ENCODE peak calls at places on chromosomes 5 and 9, in seven cellular contexts. B, V, P, D, G, M and T are unnamed samples.

GRCh38 chr9:36924071-36924470 is 110.0 kb downstream of the PAX5 start:
- DNase-seq in P (no peak), M (no peak), G (peak), V (peak), B (no peak), D (no peak), T (peak)

GRCh38 chr9:120386390-120387131 is 193.4 kb downstream of the CDK5RAP2 start:
- DNase-seq in P (no peak), G (no peak), M (no peak), D (no peak), B (no peak), V (peak), T (no peak)

GRCh38 chr5:82255844-82256243 is 22.3 kb downstream of the RPS23 start:
- DNase-seq in V (no peak), P (no peak), B (no peak), G (no peak), M (no peak), D (no peak), T (no peak)

GRCh38 chr9:137311171-137311970 is 9.3 kb upstream of the NRARP start:
- DNase-seq in G (peak), P (no peak), D (peak), V (no peak), M (peak), B (peak), T (no peak)

GRCh38 chr5:96433066-96433447 is at the start of gene PCSK1:
- DNase-seq in M (no peak), G (no peak), P (no peak), B (no peak), D (no peak), V (no peak), T (no peak)

GRCh38 chr5:125411163-125412050 is 665.0 kb upstream of the ZNF608 start:
- DNase-seq in M (peak), V (peak), D (no peak), P (no peak), G (peak), B (no peak), T (no peak)

GRCh38 chr9:93305497-93306020 is 121.6 kb downstream of the WNK2 start:
- DNase-seq in D (no peak), V (no peak), B (no peak), G (no peak), M (peak), P (no peak), T (no peak)

GRCh38 chr9:135165756-135166519 is 78.5 kb downstream of the OLFM1 start:
- DNase-seq in B (no peak), V (no peak), D (no peak), P (no peak), M (no peak), G (no peak), T (no peak)

GRCh38 chr5:72455477-72455876 is 51.7 kb downstream of the ZNF366 start:
- DNase-seq in B (no peak), M (no peak), V (no peak), G (no peak), P (no peak), D (no peak), T (no peak)

GRCh38 chr9:112380102-112380581 is at the start of gene HSDL2:
- DNase-seq in P (no peak), V (peak), G (peak), B (no peak), D (no peak), M (peak), T (no peak)

GRCh38 chr9:112380771-112381181 is 868 bp downstream of the HSDL2 start:
- DNase-seq in M (no peak), B (no peak), V (peak), P (peak), G (peak), D (no peak), T (no peak)

GRCh38 chr9:112382501-112383364 is 2.8 kb downstream of the HSDL2 start:
- DNase-seq in G (no peak), V (peak), M (no peak), B (no peak), D (no peak), P (no peak), T (no peak)

GRCh38 chr9:112384219-112384618 is 4.3 kb downstream of the HSDL2 start:
- DNase-seq in B (no peak), G (no peak), P (no peak), M (no peak), V (no peak), D (no peak), T (no peak)

DNA sequence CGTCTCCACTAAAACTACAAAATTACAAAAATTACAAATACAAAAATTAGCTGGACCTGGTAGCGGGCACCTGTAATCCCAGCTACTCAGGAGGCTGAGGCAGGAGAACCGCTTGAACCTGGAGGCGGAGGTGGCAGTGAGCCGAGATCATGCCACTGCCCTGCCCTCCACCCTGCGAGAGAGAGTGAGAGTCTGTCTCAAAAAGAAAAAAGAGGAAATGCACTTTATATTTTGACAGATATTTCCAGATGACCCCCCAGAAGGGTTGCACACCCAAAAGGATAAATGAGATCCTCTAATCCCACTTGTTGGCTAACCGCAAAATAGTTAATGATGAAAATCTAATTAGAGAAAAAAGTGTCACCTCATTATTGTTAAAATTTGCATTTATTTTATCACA is 2.2 kb downstream of the HSDL2 start:
- DNase-seq in G (no peak), B (no peak), P (no peak), D (no peak), V (no peak), M (no peak), T (no peak)
- H3K4me3 ChIP-seq in G (no peak), B (no peak), P (no peak), D (no peak), V (no peak), M (no peak), T (no peak)

DNA sequence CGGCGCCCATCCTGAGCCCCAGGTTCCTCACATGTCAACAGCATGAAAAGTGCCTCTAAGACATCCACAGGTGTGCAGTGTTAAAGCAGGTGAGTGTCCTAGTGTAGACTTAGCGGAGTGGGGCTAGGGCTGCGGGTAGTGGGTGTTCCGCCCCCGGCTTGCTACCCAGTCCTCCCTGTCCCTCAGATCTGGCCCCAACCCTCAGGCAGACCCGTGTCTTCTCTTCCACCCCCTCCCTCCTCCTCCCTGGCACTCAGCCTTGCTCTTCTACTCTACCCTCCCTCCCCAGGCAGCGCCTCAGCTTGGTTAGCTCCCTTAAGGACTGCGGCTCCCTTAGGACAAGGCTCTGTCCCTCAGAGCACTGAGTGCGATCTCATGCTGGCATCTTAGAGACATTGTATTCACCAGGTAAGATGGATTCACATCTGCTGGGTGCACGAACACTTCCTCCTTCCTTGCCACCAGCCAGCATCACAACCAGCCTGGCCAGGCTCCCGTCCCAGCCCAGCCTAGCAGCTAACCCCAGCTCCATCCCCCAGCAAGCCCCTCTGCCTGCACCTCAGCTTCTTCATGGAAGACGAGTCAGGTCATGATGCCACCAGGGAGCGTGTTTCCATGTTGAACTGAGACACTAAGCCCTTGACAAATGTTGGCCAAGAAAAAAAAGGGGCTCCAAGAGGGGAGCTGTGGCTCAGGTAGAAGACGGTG is 46.8 kb downstream of the NSUN2 start:
- DNase-seq in V (no peak), G (no peak), D (no peak), M (no peak), P (no peak), B (no peak), T (no peak)
- H3K4me3 ChIP-seq in V (no peak), G (no peak), D (no peak), M (no peak), P (no peak), B (no peak), T (no peak)

GRCh38 chr5:36724429-36725332 is 118.3 kb downstream of the SLC1A3 start:
- DNase-seq in B (peak), M (peak), D (peak), G (no peak), V (no peak), P (peak), T (no peak)
- H3K4me3 ChIP-seq in B (no peak), M (no peak), D (peak), G (no peak), V (no peak), P (peak), T (no peak)

GRCh38 chr5:130166839-130167490 is 262.7 kb downstream of the CHSY3 start:
- DNase-seq in V (no peak), M (no peak), P (no peak), D (no peak), B (no peak), G (no peak), T (no peak)
- H3K4me3 ChIP-seq in V (no peak), M (no peak), P (no peak), D (no peak), B (no peak), G (no peak), T (no peak)

GRCh38 chr5:670396-671270 is 22.5 kb downstream of the TPPP start:
- DNase-seq in D (no peak), V (no peak), M (peak), G (no peak), P (no peak), B (no peak), T (no peak)

GRCh38 chr5:671459-672328 is 21.5 kb downstream of the TPPP start:
- DNase-seq in V (peak), M (peak), B (peak), P (peak), G (peak), D (peak), T (no peak)

GRCh38 chr5:673140-673836 is 19.9 kb downstream of the TPPP start:
- DNase-seq in V (no peak), D (no peak), B (no peak), M (peak), P (no peak), G (no peak), T (no peak)

GRCh38 chr5:673837-674629 is 19.1 kb downstream of the TPPP start:
- DNase-seq in B (no peak), P (no peak), G (no peak), V (no peak), M (peak), D (no peak), T (no peak)

GRCh38 chr5:672329-673139 is 20.6 kb downstream of the TPPP start:
- DNase-seq in B (peak), D (peak), P (peak), G (peak), M (peak), V (peak), T (peak)
- H3K4me3 ChIP-seq in B (no peak), D (no peak), P (no peak), G (no peak), M (no peak), V (peak), T (no peak)

GRCh38 chr9:94443039-94443722 is 111.7 kb upstream of the PCAT7 start:
- DNase-seq in P (no peak), G (peak), B (no peak), V (no peak), M (no peak), D (no peak), T (no peak)

GRCh38 chr9:94441796-94442195 is 113.1 kb upstream of the PCAT7 start:
- DNase-seq in V (no peak), G (peak), B (no peak), D (no peak), M (no peak), P (no peak), T (no peak)

GRCh38 chr9:94449486-94449885 is 105.4 kb upstream of the PCAT7 start:
- DNase-seq in V (no peak), D (no peak), G (no peak), M (no peak), B (no peak), P (no peak), T (no peak)

GRCh38 chr9:94445846-94446245 is 109.0 kb upstream of the PCAT7 start:
- DNase-seq in D (no peak), B (no peak), G (no peak), M (no peak), V (no peak), P (no peak), T (no peak)
- H3K4me3 ChIP-seq in D (no peak), B (no peak), G (no peak), M (no peak), V (no peak), P (no peak), T (no peak)

GRCh38 chr5:163440954-163441353 is 3.6 kb downstream of the CCNG1 start:
- DNase-seq in G (no peak), D (no peak), B (no peak), V (no peak), M (no peak), P (no peak), T (no peak)
- H3K4me3 ChIP-seq in G (no peak), D (no peak), B (no peak), V (no peak), M (no peak), P (no peak), T (no peak)

GRCh38 chr5:34926318-34926888 is 3.0 kb upstream of the DNAJC21 start:
- DNase-seq in B (no peak), M (no peak), P (no peak), V (no peak), G (no peak), D (no peak), T (no peak)

GRCh38 chr5:34929150-34929719 is at the start of gene DNAJC21:
- DNase-seq in P (peak), M (peak), B (peak), V (peak), G (peak), D (peak), T (peak)

GRCh38 chr5:34929720-34930526 is 564 bp downstream of the DNAJC21 start:
- DNase-seq in D (peak), V (peak), G (peak), M (peak), P (peak), B (peak), T (no peak)

GRCh38 chr5:34927785-34928184 is 1.6 kb upstream of the DNAJC21 start:
- DNase-seq in G (no peak), P (no peak), M (no peak), B (no peak), D (no peak), V (no peak), T (no peak)

DNA sequence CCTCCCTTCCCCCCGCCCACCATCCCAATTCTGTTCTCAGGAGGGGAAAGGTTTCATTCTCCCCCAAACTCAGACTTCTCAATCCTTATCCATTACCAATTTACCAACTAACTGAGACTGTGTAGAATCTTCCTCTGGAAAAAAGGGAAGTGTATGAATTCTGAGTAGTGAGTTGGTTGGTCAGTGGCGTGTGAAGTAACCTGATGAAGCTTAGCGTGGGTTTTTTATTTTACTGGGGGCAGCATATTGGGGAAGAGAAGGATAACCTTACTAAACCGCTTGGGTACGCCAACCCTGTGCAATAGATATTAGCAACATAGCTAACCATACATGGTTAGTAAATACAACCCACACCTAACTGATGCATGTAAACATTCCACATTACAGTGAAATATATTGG is 1.1 kb upstream of the DNAJC21 start:
- DNase-seq in P (no peak), V (no peak), D (no peak), M (no peak), B (no peak), G (no peak), T (no peak)
- H3K4me3 ChIP-seq in P (no peak), V (no peak), D (no peak), M (no peak), B (no peak), G (no peak), T (no peak)

GRCh38 chr5:173454764-173455598 is 126.8 kb upstream of the STC2 start:
- DNase-seq in B (peak), G (peak), P (no peak), M (peak), V (peak), D (no peak), T (peak)
- H3K4me3 ChIP-seq in B (no peak), G (no peak), P (no peak), M (no peak), V (no peak), D (no peak), T (no peak)

GRCh38 chr9:122228191-122228905 is 409 bp downstream of the LHX6 start:
- DNase-seq in G (no peak), P (no peak), M (no peak), B (no peak), V (no peak), D (no peak), T (no peak)
- H3K4me3 ChIP-seq in G (peak), P (no peak), M (no peak), B (peak), V (peak), D (peak), T (peak)